ENCODE peak calls at places on chromosomes 3 and 15, in five cellular contexts. One of them, this sample, is unnamed.
A peak's percentile ranks its signal among the peaks of the same experiment; 100 is the strongest.

GRCh38 chr3:31974454-31974853 is 6.6 kb downstream of the OSBPL10 start:
- DNase-seq in left lung: no peak
- DNase-seq in mammary epithelial cell: no peak
- DNase-seq in psoas muscle: no peak
- DNase-seq in caudate nucleus: no peak
- DNase-seq in this sample: no peak

GRCh38 chr15:41791970-41792637 is 17.8 kb downstream of the MAPKBP1 start:
- DNase-seq in left lung: no peak
- DNase-seq in mammary epithelial cell: no peak
- DNase-seq in psoas muscle: no peak
- DNase-seq in caudate nucleus: no peak
- DNase-seq in this sample: no peak

GRCh38 chr3:45207471-45207870 is 18.6 kb downstream of the TMEM158 start:
- DNase-seq in left lung: no peak
- DNase-seq in mammary epithelial cell: peak; percentile 58
- DNase-seq in psoas muscle: no peak
- DNase-seq in caudate nucleus: no peak
- DNase-seq in this sample: no peak

GRCh38 chr3:161637559-161637958 is 141.0 kb downstream of the OTOL1 start:
- DNase-seq in left lung: no peak
- DNase-seq in mammary epithelial cell: no peak
- DNase-seq in psoas muscle: no peak
- DNase-seq in caudate nucleus: no peak
- DNase-seq in this sample: no peak

GRCh38 chr3:56812749-56813655 is 11.3 kb upstream of the ARHGEF3 start:
- DNase-seq in left lung: no peak
- DNase-seq in mammary epithelial cell: peak; percentile 65
- DNase-seq in psoas muscle: no peak
- DNase-seq in caudate nucleus: no peak
- DNase-seq in this sample: no peak

GRCh38 chr3:110542552-110543164 is 529.0 kb upstream of the NECTIN3 start:
- DNase-seq in left lung: no peak
- DNase-seq in mammary epithelial cell: no peak
- DNase-seq in psoas muscle: no peak
- DNase-seq in caudate nucleus: no peak
- DNase-seq in this sample: no peak

GRCh38 chr3:118960876-118961275 is 73.8 kb downstream of the IGSF11 start:
- DNase-seq in left lung: no peak
- DNase-seq in mammary epithelial cell: no peak
- DNase-seq in psoas muscle: no peak
- DNase-seq in caudate nucleus: no peak
- DNase-seq in this sample: no peak

GRCh38 chr3:148903022-148903442 is 37.9 kb downstream of the CPA3 start:
- DNase-seq in left lung: no peak
- DNase-seq in mammary epithelial cell: peak; percentile 5
- DNase-seq in psoas muscle: no peak
- DNase-seq in caudate nucleus: no peak
- DNase-seq in this sample: no peak

GRCh38 chr15:92383528-92384326 is 10.0 kb upstream of the ST8SIA2 start:
- DNase-seq in left lung: no peak
- DNase-seq in mammary epithelial cell: no peak
- DNase-seq in psoas muscle: no peak
- DNase-seq in caudate nucleus: no peak
- DNase-seq in this sample: no peak

GRCh38 chr3:189983612-189984011 is 137.1 kb downstream of the P3H2 start:
- DNase-seq in left lung: no peak
- DNase-seq in mammary epithelial cell: no peak
- DNase-seq in psoas muscle: no peak
- DNase-seq in caudate nucleus: no peak
- DNase-seq in this sample: no peak

GRCh38 chr15:50247819-50248650 is 17.5 kb downstream of the HDC start:
- DNase-seq in left lung: no peak
- DNase-seq in mammary epithelial cell: peak; percentile 78
- DNase-seq in psoas muscle: no peak
- DNase-seq in caudate nucleus: no peak
- DNase-seq in this sample: peak; percentile 72

GRCh38 chr3:29481969-29482767 is 201.3 kb downstream of the RBMS3 start:
- DNase-seq in left lung: no peak
- DNase-seq in mammary epithelial cell: no peak
- DNase-seq in psoas muscle: no peak
- DNase-seq in caudate nucleus: no peak
- DNase-seq in this sample: no peak

GRCh38 chr3:11601446-11602241 is 42.1 kb downstream of the VGLL4 start:
- DNase-seq in left lung: no peak
- DNase-seq in mammary epithelial cell: no peak
- DNase-seq in psoas muscle: peak; percentile 48
- DNase-seq in caudate nucleus: no peak
- DNase-seq in this sample: no peak

GRCh38 chr3:62622553-62623174 is 249.3 kb upstream of the FEZF2 start:
- DNase-seq in left lung: no peak
- DNase-seq in mammary epithelial cell: peak; percentile 40
- DNase-seq in psoas muscle: no peak
- DNase-seq in caudate nucleus: no peak
- DNase-seq in this sample: no peak

GRCh38 chr15:42619641-42620371 is 44.4 kb downstream of the STARD9 start:
- DNase-seq in left lung: no peak
- DNase-seq in mammary epithelial cell: no peak
- DNase-seq in psoas muscle: no peak
- DNase-seq in caudate nucleus: no peak
- DNase-seq in this sample: no peak

GRCh38 chr15:44798815-44799214 is 62.5 kb downstream of the TRIM69 start:
- DNase-seq in left lung: no peak
- DNase-seq in mammary epithelial cell: no peak
- DNase-seq in psoas muscle: no peak
- DNase-seq in caudate nucleus: no peak
- DNase-seq in this sample: no peak

GRCh38 chr3:10449436-10449835 is 56.0 kb downstream of the ATP2B2 start:
- DNase-seq in left lung: no peak
- DNase-seq in mammary epithelial cell: no peak
- DNase-seq in psoas muscle: no peak
- DNase-seq in caudate nucleus: no peak
- DNase-seq in this sample: no peak

GRCh38 chr3:65433480-65433879 is 605.2 kb downstream of the MAGI1 start:
- DNase-seq in left lung: no peak
- DNase-seq in mammary epithelial cell: no peak
- DNase-seq in psoas muscle: no peak
- DNase-seq in caudate nucleus: no peak
- DNase-seq in this sample: no peak

GRCh38 chr3:120471643-120472042 is 20.9 kb upstream of the FSTL1 start:
- DNase-seq in left lung: no peak
- DNase-seq in mammary epithelial cell: no peak
- DNase-seq in psoas muscle: no peak
- DNase-seq in caudate nucleus: no peak
- DNase-seq in this sample: no peak

GRCh38 chr15:80565988-80566387 is 129.1 kb upstream of the ABHD17C start:
- DNase-seq in left lung: no peak
- DNase-seq in mammary epithelial cell: no peak
- DNase-seq in psoas muscle: no peak
- DNase-seq in caudate nucleus: no peak
- DNase-seq in this sample: no peak

GRCh38 chr15:31376511-31376910 is 49.9 kb downstream of the KLF13 start:
- DNase-seq in left lung: no peak
- DNase-seq in mammary epithelial cell: no peak
- DNase-seq in psoas muscle: no peak
- DNase-seq in caudate nucleus: no peak
- DNase-seq in this sample: no peak

GRCh38 chr3:37218206-37218605 is 43.8 kb upstream of the LRRFIP2 start:
- DNase-seq in left lung: no peak
- DNase-seq in mammary epithelial cell: no peak
- DNase-seq in psoas muscle: peak; percentile 26
- DNase-seq in caudate nucleus: no peak
- DNase-seq in this sample: no peak

GRCh38 chr3:9862391-9863235 is 17.4 kb downstream of the CIDEC start:
- DNase-seq in left lung: no peak
- DNase-seq in mammary epithelial cell: no peak
- DNase-seq in psoas muscle: peak; percentile 70
- DNase-seq in caudate nucleus: no peak
- DNase-seq in this sample: peak; percentile 80

GRCh38 chr3:174206607-174207192 is 652.4 kb upstream of the NAALADL2 start:
- DNase-seq in left lung: peak; percentile 40
- DNase-seq in mammary epithelial cell: no peak
- DNase-seq in psoas muscle: no peak
- DNase-seq in caudate nucleus: no peak
- DNase-seq in this sample: no peak

GRCh38 chr15:33113666-33114483 is 80.6 kb downstream of the FMN1 start:
- DNase-seq in left lung: no peak
- DNase-seq in mammary epithelial cell: no peak
- DNase-seq in psoas muscle: no peak
- DNase-seq in caudate nucleus: no peak
- DNase-seq in this sample: no peak

GRCh38 chr15:78321041-78321570 is 19.0 kb upstream of the CRABP1 start:
- DNase-seq in left lung: no peak
- DNase-seq in mammary epithelial cell: no peak
- DNase-seq in psoas muscle: no peak
- DNase-seq in caudate nucleus: no peak
- DNase-seq in this sample: peak; percentile 52

GRCh38 chr3:94076055-94076454 is 13.2 kb downstream of the NSUN3 start:
- DNase-seq in left lung: no peak
- DNase-seq in mammary epithelial cell: peak; percentile 49
- DNase-seq in psoas muscle: no peak
- DNase-seq in caudate nucleus: no peak
- DNase-seq in this sample: no peak

GRCh38 chr3:156507285-156507684 is 47.6 kb downstream of the SSR3 start:
- DNase-seq in left lung: no peak
- DNase-seq in mammary epithelial cell: peak; percentile 27
- DNase-seq in psoas muscle: no peak
- DNase-seq in caudate nucleus: no peak
- DNase-seq in this sample: no peak

GRCh38 chr3:35908366-35909232 is 269.3 kb downstream of the ARPP21 start:
- DNase-seq in left lung: peak; percentile 39
- DNase-seq in mammary epithelial cell: peak; percentile 41
- DNase-seq in psoas muscle: peak; percentile 30
- DNase-seq in caudate nucleus: no peak
- DNase-seq in this sample: peak; percentile 61

GRCh38 chr3:170598091-170598502 is 12.2 kb upstream of the SLC7A14 start:
- DNase-seq in left lung: no peak
- DNase-seq in mammary epithelial cell: no peak
- DNase-seq in psoas muscle: no peak
- DNase-seq in caudate nucleus: no peak
- DNase-seq in this sample: no peak

GRCh38 chr15:53979051-53979788 is 979 bp downstream of the UNC13C start:
- DNase-seq in left lung: no peak
- DNase-seq in mammary epithelial cell: no peak
- DNase-seq in psoas muscle: no peak
- DNase-seq in caudate nucleus: no peak
- DNase-seq in this sample: no peak

GRCh38 chr3:40456940-40457823 is at the start of gene RPL14:
- DNase-seq in left lung: peak; percentile 96
- DNase-seq in mammary epithelial cell: peak; percentile 94
- DNase-seq in psoas muscle: peak; percentile 96
- DNase-seq in caudate nucleus: peak; percentile 94
- DNase-seq in this sample: peak; percentile 98

GRCh38 chr3:40456279-40456939 is 730 bp upstream of the RPL14 start:
- DNase-seq in left lung: no peak
- DNase-seq in mammary epithelial cell: no peak
- DNase-seq in psoas muscle: no peak
- DNase-seq in caudate nucleus: no peak
- DNase-seq in this sample: no peak

GRCh38 chr3:40453933-40454332 is 3.2 kb upstream of the RPL14 start:
- DNase-seq in left lung: no peak
- DNase-seq in mammary epithelial cell: no peak
- DNase-seq in psoas muscle: no peak
- DNase-seq in caudate nucleus: no peak
- DNase-seq in this sample: no peak

GRCh38 chr3:40455328-40455727 is 1.8 kb upstream of the RPL14 start:
- DNase-seq in left lung: no peak
- DNase-seq in mammary epithelial cell: no peak
- DNase-seq in psoas muscle: no peak
- DNase-seq in caudate nucleus: no peak
- DNase-seq in this sample: no peak

GRCh38 chr3:40458473-40458872 is 1.3 kb downstream of the RPL14 start:
- DNase-seq in left lung: no peak
- DNase-seq in mammary epithelial cell: no peak
- DNase-seq in psoas muscle: no peak
- DNase-seq in caudate nucleus: no peak
- DNase-seq in this sample: no peak
- H3K27ac ChIP-seq in left lung: no peak overlapping the region
- H3K27ac ChIP-seq in mammary epithelial cell: peak overlapping the region; percentile 88
- H3K27ac ChIP-seq in psoas muscle: peak overlapping the region; percentile 93
- H3K27ac ChIP-seq in caudate nucleus: no peak overlapping the region
- H3K27ac ChIP-seq in this sample: no peak overlapping the region

DNA sequence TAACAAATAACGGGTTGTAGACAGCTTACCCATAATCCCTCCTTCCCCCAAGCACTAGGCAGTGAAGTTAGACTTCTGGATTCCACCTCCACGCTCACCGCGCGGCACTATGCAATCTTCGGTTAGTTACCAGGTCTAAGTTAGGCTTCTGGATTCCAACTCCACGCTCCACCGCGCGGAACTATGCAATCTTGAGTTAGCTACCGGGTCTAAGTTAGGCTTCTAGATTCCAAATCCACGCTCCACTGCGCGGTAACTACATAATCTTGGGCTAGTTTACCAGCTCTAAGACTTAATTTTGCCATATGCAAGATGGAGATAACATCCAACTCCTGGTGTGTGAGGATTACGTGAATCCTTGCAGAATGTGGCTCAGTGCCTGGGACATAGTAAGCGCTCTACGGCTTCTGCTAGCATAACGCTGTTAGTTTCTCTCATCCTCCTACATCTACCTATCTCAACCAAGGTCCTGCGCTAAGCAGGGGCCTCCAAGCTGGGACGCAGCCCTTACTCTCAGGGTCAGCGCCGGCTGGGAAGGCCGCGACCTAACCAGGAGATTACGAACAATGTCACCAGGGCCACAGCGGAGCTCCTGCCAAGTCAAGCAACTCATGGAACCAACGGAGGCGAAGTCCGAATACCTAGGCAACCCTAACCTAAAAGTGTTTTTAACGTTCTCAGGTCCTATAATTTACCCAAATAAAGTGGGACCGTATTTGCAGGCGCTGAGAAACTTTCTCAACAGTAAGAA is 492 bp upstream of the RPLP1 start:
- DNase-seq in left lung: peak; percentile 55
- DNase-seq in mammary epithelial cell: no peak
- DNase-seq in psoas muscle: no peak
- DNase-seq in caudate nucleus: no peak
- DNase-seq in this sample: no peak
- H3K27ac ChIP-seq in left lung: peak overlapping the region; percentile 87
- H3K27ac ChIP-seq in mammary epithelial cell: peak overlapping the region; percentile 8
- H3K27ac ChIP-seq in psoas muscle: peak overlapping the region; percentile 98
- H3K27ac ChIP-seq in caudate nucleus: peak overlapping the region; percentile 82
- H3K27ac ChIP-seq in this sample: peak overlapping the region; percentile 93

DNA sequence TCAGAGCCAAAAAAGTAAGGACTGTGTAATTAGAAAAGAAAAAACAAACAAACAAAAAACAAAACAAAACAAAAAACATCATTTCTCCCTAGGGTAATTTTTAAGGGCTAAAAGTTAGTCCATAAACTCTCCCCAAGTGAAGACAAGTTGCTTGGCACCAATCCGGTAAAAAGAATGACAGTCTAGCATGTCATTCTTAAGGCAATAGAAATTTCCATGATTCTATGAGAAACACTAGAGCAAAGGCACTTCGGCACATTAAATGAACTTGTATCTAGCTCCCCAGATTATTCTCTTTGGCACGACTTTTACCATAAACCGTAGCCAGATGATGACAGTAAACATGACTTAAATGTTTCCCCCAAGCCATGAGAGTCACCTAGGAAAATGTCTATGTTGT is 10.1 kb downstream of the COL8A1 start:
- DNase-seq in left lung: no peak
- DNase-seq in mammary epithelial cell: no peak
- DNase-seq in psoas muscle: no peak
- DNase-seq in caudate nucleus: no peak
- DNase-seq in this sample: no peak
- H3K27ac ChIP-seq in left lung: peak overlapping the region; percentile 74
- H3K27ac ChIP-seq in mammary epithelial cell: no peak overlapping the region
- H3K27ac ChIP-seq in psoas muscle: no peak overlapping the region
- H3K27ac ChIP-seq in caudate nucleus: no peak overlapping the region
- H3K27ac ChIP-seq in this sample: no peak overlapping the region

GRCh38 chr3:129106320-129106719 is 15.3 kb downstream of the RAB43 start:
- DNase-seq in left lung: no peak
- DNase-seq in mammary epithelial cell: no peak
- DNase-seq in psoas muscle: no peak
- DNase-seq in caudate nucleus: no peak
- DNase-seq in this sample: no peak
- H3K27ac ChIP-seq in left lung: no peak overlapping the region
- H3K27ac ChIP-seq in mammary epithelial cell: no peak overlapping the region
- H3K27ac ChIP-seq in psoas muscle: no peak overlapping the region
- H3K27ac ChIP-seq in caudate nucleus: no peak overlapping the region
- H3K27ac ChIP-seq in this sample: no peak overlapping the region

This sample was measured in upper lobe of right lung.